ENCODE peak calls at places on chromosomes 5 and 9, in five cellular contexts. H is hypothalamus, I is HFF-Myc, K is AG10803, V is nucleus accumbens. W is an unnamed sample.

GRCh38 chr5:69007726-69008368 is 86.0 kb upstream of the SLC30A5 start:
- DNase-seq in H (peak; percentile 3), I (no peak), K (peak; percentile 33), V (peak; percentile 20), W (peak; percentile 56)

GRCh38 chr5:171295801-171296200 is 13.2 kb upstream of the TLX3 start:
- DNase-seq in H (no peak), I (no peak), K (no peak), V (no peak), W (no peak)

GRCh38 chr9:128098017-128098935 is 29.3 kb downstream of the PTGES2 start:
- DNase-seq in H (peak; percentile 62), I (peak; percentile 93), K (peak; percentile 98), V (peak; percentile 87), W (peak; percentile 99)

GRCh38 chr9:26159575-26160392 is 481.5 kb upstream of the TUSC1 start:
- DNase-seq in H (no peak), I (no peak), K (peak; percentile 61), V (no peak), W (no peak)

GRCh38 chr5:178069909-178070308 is 43.4 kb upstream of the N4BP3 start:
- DNase-seq in H (no peak), I (no peak), K (no peak), V (no peak), W (peak; percentile 42)

GRCh38 chr5:77266291-77266690 is 55.8 kb downstream of the PDE8B start:
- DNase-seq in H (no peak), I (peak; percentile 27), K (peak; percentile 51), V (no peak), W (peak; percentile 63)

GRCh38 chr5:12237837-12238575 is 333.8 kb upstream of the CTNND2 start:
- DNase-seq in H (no peak), I (no peak), K (no peak), V (no peak), W (no peak)

GRCh38 chr5:317086-317811 is 4.3 kb upstream of the AHRR start:
- DNase-seq in H (no peak), I (no peak), K (peak; percentile 76), V (no peak), W (peak; percentile 84)

GRCh38 chr9:97188545-97188944 is 118.9 kb upstream of the CCDC180 start:
- DNase-seq in H (no peak), I (no peak), K (no peak), V (no peak), W (no peak)

GRCh38 chr5:137137013-137137632 is 362.0 kb downstream of the SPOCK1 start:
- DNase-seq in H (no peak), I (no peak), K (no peak), V (no peak), W (no peak)

GRCh38 chr9:122007837-122008236 is 85.3 kb downstream of the TTLL11 start:
- DNase-seq in H (no peak), I (no peak), K (no peak), V (no peak), W (no peak)

GRCh38 chr5:1510631-1511030 is 13.1 kb downstream of the LPCAT1 start:
- DNase-seq in H (no peak), I (no peak), K (no peak), V (no peak), W (no peak)

GRCh38 chr5:64486163-64486562 is 19.7 kb upstream of the RGS7BP start:
- DNase-seq in H (no peak), I (no peak), K (no peak), V (no peak), W (no peak)

GRCh38 chr9:125995006-125995405 is 247.8 kb downstream of the PBX3 start:
- DNase-seq in H (no peak), I (no peak), K (no peak), V (no peak), W (no peak)

GRCh38 chr5:14901462-14902051 is 30.0 kb upstream of the ANKH start:
- DNase-seq in H (no peak), I (peak; percentile 70), K (peak; percentile 51), V (no peak), W (peak; percentile 75)

GRCh38 chr5:148939676-148940075 is 113.3 kb downstream of the ADRB2 start:
- DNase-seq in H (no peak), I (peak; percentile 17), K (peak; percentile 21), V (no peak), W (peak; percentile 71)

GRCh38 chr9:128901822-128902221 is 19.0 kb upstream of the PHYHD1 start:
- DNase-seq in H (no peak), I (no peak), K (no peak), V (no peak), W (no peak)

W was measured in EL.